ENCODE peak calls at places on chromosome 4, in eight cellular contexts. P, N, H, C, O, R, A and U are unnamed samples.

GRCh38 chr4:169410839-169411770 is 140.3 kb upstream of the SH3RF1 start:
- DNase-seq in O (peak), N (peak), P (no peak), A (no peak), R (peak), C (peak), H (peak), U (no peak)

GRCh38 chr4:39750216-39750615 is 52.3 kb downstream of the UBE2K start:
- DNase-seq in P (no peak), N (no peak), H (no peak), C (no peak), A (no peak), O (no peak), R (no peak), U (no peak)

GRCh38 chr4:84389406-84389805 is 109.7 kb downstream of the NKX6-1 start:
- DNase-seq in P (no peak), C (no peak), H (no peak), A (no peak), R (peak), N (no peak), O (no peak), U (no peak)

GRCh38 chr4:145679991-145680455 is at the start of gene C4orf51:
- DNase-seq in H (no peak), N (no peak), O (peak), C (peak), A (no peak), R (peak), P (no peak), U (no peak)

GRCh38 chr4:156293657-156294297 is 340.1 kb upstream of the CTSO start:
- DNase-seq in N (no peak), P (no peak), R (peak), O (peak), C (no peak), A (no peak), H (no peak), U (no peak)

GRCh38 chr4:77697860-77698599 is 92.4 kb downstream of the CXCL13 start:
- DNase-seq in A (peak), C (no peak), P (no peak), R (peak), N (peak), H (no peak), O (peak), U (peak)

GRCh38 chr4:45455217-45455616 is 668.6 kb downstream of the GABRG1 start:
- DNase-seq in H (no peak), A (no peak), O (no peak), P (no peak), N (no peak), C (no peak), R (no peak), U (no peak)

GRCh38 chr4:74013269-74013668 is 14.8 kb upstream of the CXCL5 start:
- DNase-seq in C (no peak), P (no peak), A (no peak), H (no peak), O (no peak), R (no peak), N (no peak), U (no peak)

GRCh38 chr4:5051692-5052423 is 578 bp downstream of the STK32B start:
- DNase-seq in A (no peak), H (no peak), N (peak), C (no peak), O (no peak), P (peak), R (peak), U (peak)

GRCh38 chr4:1460967-1461868 is 55.0 kb upstream of the NKX1-1 start:
- DNase-seq in O (no peak), N (peak), P (peak), C (no peak), A (no peak), R (no peak), H (no peak), U (peak)

GRCh38 chr4:116516711-116517110 is 568.7 kb downstream of the TRAM1L1 start:
- DNase-seq in H (no peak), R (no peak), N (no peak), P (no peak), C (no peak), A (no peak), O (no peak), U (no peak)

GRCh38 chr4:21205821-21206531 is 505.7 kb downstream of the PACRGL start:
- DNase-seq in R (no peak), C (no peak), O (no peak), A (no peak), H (no peak), N (no peak), P (no peak), U (no peak)

DNA sequence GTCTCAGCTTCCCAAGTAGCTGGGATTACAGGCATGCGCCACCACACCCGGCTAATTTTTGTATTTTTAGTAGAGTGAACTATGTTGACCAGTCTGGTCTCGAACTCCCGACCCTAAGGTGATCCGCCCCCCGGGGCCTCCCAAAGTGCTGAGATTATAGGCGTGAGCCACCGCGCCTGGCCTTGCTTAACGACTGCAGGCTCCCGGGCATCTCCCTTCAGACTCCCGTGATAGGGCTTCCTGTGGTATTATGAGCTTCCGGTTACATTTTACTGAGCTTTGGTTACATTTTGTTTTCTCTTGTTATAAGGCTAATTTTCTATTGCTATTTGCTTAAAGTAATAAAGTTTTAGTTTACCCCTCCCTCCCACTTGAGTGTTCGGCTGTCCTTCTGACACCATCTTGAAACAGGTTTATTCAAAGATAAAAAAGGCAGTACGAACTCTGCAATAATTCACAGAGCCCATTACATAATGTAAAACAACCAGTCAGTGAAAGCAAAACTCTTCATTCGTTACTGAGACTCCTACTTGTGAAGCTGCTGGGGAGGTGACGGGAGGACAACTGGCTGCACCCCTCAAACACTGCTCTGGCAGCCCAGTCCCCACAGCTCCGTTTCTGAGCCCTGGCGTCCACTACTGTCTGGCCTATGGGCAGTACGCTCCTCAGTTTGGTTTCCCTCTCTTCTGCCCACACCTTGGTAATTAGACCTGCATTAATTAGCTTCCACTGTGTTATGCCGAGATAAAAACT is 795.7 kb upstream of the SLIT2 start:
- DNase-seq in H (no peak), C (no peak), N (no peak), P (no peak), A (no peak), R (no peak), O (no peak), U (no peak)
- H3K4me3 ChIP-seq in H (no peak), C (no peak), N (no peak), P (no peak), A (no peak), R (no peak), O (no peak), U (no peak)

GRCh38 chr4:38673109-38673978 is 9.3 kb downstream of the KLF3 start:
- DNase-seq in P (peak), H (no peak), R (peak), A (no peak), O (no peak), C (peak), N (peak), U (peak)
- H3K4me3 ChIP-seq in P (peak), H (no peak), R (peak), A (no peak), O (no peak), C (no peak), N (no peak), U (no peak)

DNA sequence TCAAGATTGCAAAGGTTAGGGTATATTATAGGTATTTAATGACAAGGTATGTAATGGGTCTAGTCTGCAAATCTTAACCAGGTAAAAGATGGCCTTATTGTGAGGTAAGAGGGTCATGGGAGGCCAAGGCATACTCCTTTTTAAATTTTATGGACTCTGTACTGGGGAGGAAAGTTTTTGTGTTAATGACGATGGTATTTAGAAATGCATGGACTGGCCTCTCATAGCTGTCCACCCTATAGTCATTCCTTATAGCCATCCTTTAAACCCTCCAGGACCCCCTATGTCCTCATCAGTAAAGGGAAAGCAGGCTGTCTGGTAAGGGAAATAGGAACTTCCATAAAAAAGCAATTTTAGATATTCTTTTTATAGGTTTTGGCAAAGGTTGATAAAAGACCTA is 1.5 kb downstream of the AIMP1 start:
- DNase-seq in R (no peak), A (no peak), N (no peak), H (no peak), P (no peak), C (no peak), O (no peak), U (no peak)
- H3K4me3 ChIP-seq in R (peak), A (no peak), N (peak), H (peak), P (peak), C (no peak), O (peak), U (no peak)

DNA sequence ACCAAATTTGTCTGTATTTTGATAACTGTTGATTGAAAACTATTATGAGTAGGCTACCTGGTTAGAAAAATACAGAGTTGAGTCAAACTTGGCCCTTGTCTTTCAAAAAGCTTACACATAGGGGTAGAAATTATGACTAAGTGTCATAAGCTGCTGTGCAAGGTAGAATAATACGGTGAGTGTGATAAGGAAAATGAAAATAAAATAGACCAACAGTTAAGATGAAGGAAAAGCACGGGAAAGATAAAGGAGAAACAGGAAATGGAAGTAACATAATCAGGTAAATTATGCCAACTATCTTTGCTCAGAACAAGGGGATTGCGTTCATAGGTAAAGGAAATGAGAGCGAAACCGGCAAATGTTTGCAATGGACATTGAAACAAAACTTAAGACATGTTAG is 302.5 kb downstream of the PCDH7 start:
- DNase-seq in O (no peak), H (no peak), N (no peak), C (no peak), A (no peak), P (no peak), R (no peak), U (no peak)
- H3K4me3 ChIP-seq in O (no peak), H (no peak), N (no peak), C (no peak), A (no peak), P (no peak), R (no peak), U (no peak)

GRCh38 chr4:7570156-7570778 is 135.5 kb upstream of the PSAPL1 start:
- DNase-seq in O (no peak), R (no peak), H (no peak), C (no peak), P (no peak), A (no peak), N (no peak), U (peak)

GRCh38 chr4:7571736-7572135 is 137.0 kb upstream of the PSAPL1 start:
- DNase-seq in R (no peak), P (no peak), H (no peak), O (no peak), A (no peak), C (no peak), N (no peak), U (no peak)

GRCh38 chr4:7571001-7571400 is 136.3 kb upstream of the PSAPL1 start:
- DNase-seq in C (no peak), H (no peak), R (no peak), N (no peak), P (no peak), O (no peak), A (no peak), U (no peak)

GRCh38 chr4:7575426-7575825 is 140.7 kb upstream of the PSAPL1 start:
- DNase-seq in P (no peak), N (no peak), A (no peak), R (no peak), C (no peak), O (no peak), H (no peak), U (no peak)

DNA sequence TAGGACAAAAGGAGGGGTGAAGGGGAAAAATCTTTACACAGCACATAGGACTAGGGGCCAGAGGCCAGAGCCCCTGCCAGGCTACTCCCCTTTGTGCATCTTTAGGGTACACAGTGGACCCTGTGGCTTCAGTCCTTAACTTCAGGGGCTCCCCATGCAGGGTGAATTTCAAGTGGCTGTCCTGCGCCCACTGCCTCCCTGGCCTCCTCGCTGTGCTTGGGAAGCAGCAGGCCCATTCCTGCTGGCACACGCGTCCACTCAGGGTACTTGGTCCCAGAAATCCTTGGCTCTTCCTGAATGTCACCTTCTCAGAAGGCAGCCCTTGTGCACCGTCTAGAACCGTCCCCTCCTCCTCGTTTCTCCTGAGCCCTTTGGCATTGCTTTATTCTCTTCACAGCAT is 139.0 kb upstream of the PSAPL1 start:
- DNase-seq in N (no peak), A (no peak), H (no peak), R (no peak), P (no peak), O (no peak), C (no peak), U (no peak)
- H3K4me3 ChIP-seq in N (no peak), A (no peak), H (no peak), R (no peak), P (no peak), O (no peak), C (no peak), U (no peak)